ENCODE peak calls at places on chromosomes 12 and 14, in six cellular contexts. F is GM10248, W is thyroid gland, M is epithelial cell of esophagus, R is body of pancreas, Q is brain microvascular endothelial cell. C is an unnamed sample.

GRCh38 chr14:101227611-101228594 is 324.4 kb upstream of the RTL1 start:
- DNase-seq in F (no peak), W (no peak), M (no peak), R (no peak), Q (no peak), C (no peak)

GRCh38 chr14:73771848-73772705 is 57.9 kb upstream of the PNMA1 start:
- DNase-seq in F (peak), W (peak), M (peak), R (peak), Q (peak), C (peak)

GRCh38 chr12:106681210-106681609 is 93.3 kb upstream of the RIC8B start:
- DNase-seq in F (no peak), W (no peak), M (no peak), R (no peak), Q (no peak), C (no peak)

GRCh38 chr12:129613311-129613710 is 290.5 kb downstream of the TMEM132D start:
- DNase-seq in F (no peak), W (no peak), M (no peak), R (no peak), Q (no peak), C (no peak)

GRCh38 chr12:71594214-71594948 is 69.3 kb downstream of the ZFC3H1 start:
- DNase-seq in F (no peak), W (no peak), M (no peak), R (peak), Q (peak), C (no peak)

GRCh38 chr14:72745991-72746980 is 147.6 kb downstream of the DPF3 start:
- DNase-seq in F (no peak), W (peak), M (peak), R (no peak), Q (peak), C (peak)

GRCh38 chr14:97603201-97603600 is 806.0 kb downstream of the VRK1 start:
- DNase-seq in F (no peak), W (no peak), M (no peak), R (no peak), Q (no peak), C (no peak)

GRCh38 chr14:105250008-105250366 is 1.7 kb downstream of the BTBD6 start:
- DNase-seq in F (no peak), W (no peak), M (no peak), R (no peak), Q (no peak), C (no peak)

GRCh38 chr12:106517314-106517713 is 65.5 kb upstream of the RFX4 start:
- DNase-seq in F (no peak), W (no peak), M (no peak), R (no peak), Q (no peak), C (no peak)

GRCh38 chr14:92577321-92577742 is 63.8 kb downstream of the RIN3 start:
- DNase-seq in F (peak), W (no peak), M (no peak), R (no peak), Q (no peak), C (no peak)

GRCh38 chr12:20122274-20122673 is 246.1 kb upstream of the PDE3A start:
- DNase-seq in F (no peak), W (no peak), M (no peak), R (no peak), Q (no peak), C (peak)

GRCh38 chr14:60189923-60190840 is 25.0 kb upstream of the DHRS7 start:
- DNase-seq in F (no peak), W (no peak), M (no peak), R (no peak), Q (no peak), C (no peak)

GRCh38 chr12:89665556-89665955 is 43.1 kb downstream of the ATP2B1 start:
- DNase-seq in F (no peak), W (no peak), M (no peak), R (no peak), Q (no peak), C (no peak)

GRCh38 chr14:35331605-35332516 is 39.7 kb downstream of the PSMA6 start:
- DNase-seq in F (peak), W (peak), M (peak), R (peak), Q (peak), C (no peak)

GRCh38 chr14:102481791-102482238 is 27.8 kb downstream of the ANKRD9 start:
- DNase-seq in F (no peak), W (no peak), M (peak), R (no peak), Q (peak), C (peak)

GRCh38 chr12:52132754-52133161 is 53.3 kb downstream of the SMIM41 start:
- DNase-seq in F (no peak), W (no peak), M (peak), R (no peak), Q (no peak), C (peak)

GRCh38 chr14:92185559-92185958 is 63.8 kb downstream of the CPSF2 start:
- DNase-seq in F (no peak), W (no peak), M (no peak), R (no peak), Q (no peak), C (no peak)

GRCh38 chr12:2360630-2361170 is 307.9 kb downstream of the CACNA1C start:
- DNase-seq in F (no peak), W (no peak), M (no peak), R (no peak), Q (no peak), C (no peak)
- TF ChIP-seq CTCF in F (no peak), W (no peak), M (no peak), R (no peak), Q (peak), C (peak)

GRCh38 chr12:54279632-54280400 is at the start of gene CBX5:
- DNase-seq in F (peak), W (peak), M (peak), R (peak), Q (peak), C (peak)
- TF ChIP-seq CTCF in F (no peak), W (no peak), M (no peak), R (no peak), Q (no peak), C (no peak)

GRCh38 chr12:104669057-104669770 is 212.5 kb downstream of the CHST11 start:
- DNase-seq in F (no peak), W (peak), M (peak), R (peak), Q (no peak), C (peak)
- TF ChIP-seq CTCF in F (peak), W (no peak), M (no peak), R (no peak), Q (peak), C (no peak)

GRCh38 chr12:56836800-56837663 is 73.9 kb downstream of the HSD17B6 start:
- DNase-seq in F (no peak), W (no peak), M (peak), R (peak), Q (peak), C (peak)

GRCh38 chr12:56840922-56841321 is 77.8 kb downstream of the HSD17B6 start:
- DNase-seq in F (no peak), W (no peak), M (peak), R (no peak), Q (peak), C (no peak)

GRCh38 chr12:56836317-56836716 is 73.2 kb downstream of the HSD17B6 start:
- DNase-seq in F (no peak), W (peak), M (peak), R (no peak), Q (peak), C (peak)

GRCh38 chr12:56838602-56839488 is 75.7 kb downstream of the HSD17B6 start:
- DNase-seq in F (no peak), W (no peak), M (no peak), R (no peak), Q (no peak), C (no peak)

GRCh38 chr12:56839489-56840442 is 76.6 kb downstream of the HSD17B6 start:
- DNase-seq in F (peak), W (peak), M (peak), R (peak), Q (no peak), C (peak)
- TF ChIP-seq CTCF in F (peak), W (no peak), M (peak), R (no peak), Q (peak), C (peak)

GRCh38 chr12:114674201-114675047 is 9.6 kb downstream of the TBX3 start:
- DNase-seq in F (no peak), W (peak), M (no peak), R (no peak), Q (no peak), C (no peak)
- TF ChIP-seq CTCF in F (no peak), W (no peak), M (no peak), R (no peak), Q (no peak), C (no peak)

DNA sequence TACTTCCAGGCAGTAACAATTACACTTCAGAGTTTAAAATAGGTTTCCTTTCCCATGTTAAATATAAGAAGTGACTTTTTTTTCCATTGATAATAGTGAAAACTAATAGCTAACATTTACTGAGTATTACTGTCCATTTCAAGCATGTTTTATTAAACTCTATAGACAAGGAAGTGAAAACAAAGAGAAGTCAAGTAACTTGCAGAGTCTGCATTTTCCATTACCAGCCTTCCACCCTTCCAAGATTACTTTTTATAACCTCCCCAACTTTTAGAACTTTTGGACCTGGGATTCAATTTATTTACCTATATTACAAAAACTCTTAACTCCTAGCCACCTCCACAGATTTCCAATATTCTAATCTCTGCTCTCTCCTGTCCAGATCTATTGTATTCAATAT is 67.7 kb downstream of the SEC23A start:
- DNase-seq in F (no peak), W (no peak), M (no peak), R (no peak), Q (no peak), C (no peak)
- TF ChIP-seq CTCF in F (no peak), W (no peak), M (no peak), R (no peak), Q (no peak), C (no peak)